ENCODE peak calls at places on chromosomes 7 and 10, in seven cellular contexts. M, N, Y, U, F, Q and O are unnamed samples.
A peak's percentile ranks its signal among the peaks of the same experiment; 100 is the strongest.

GRCh38 chr7:42227931-42228591 is 8.9 kb downstream of the GLI3 start:
- DNase-seq in Q (no peak), F (no peak), U (no peak), N (no peak), Y (peak; percentile 51), M (peak; percentile 75), O (no peak)

GRCh38 chr7:128035712-128036111 is 4.5 kb upstream of the LRRC4 start:
- DNase-seq in N (no peak), Y (no peak), U (no peak), M (peak; percentile 71), Q (no peak), F (peak; percentile 59), O (no peak)

GRCh38 chr7:151631149-151631967 is 111.7 kb upstream of the RHEB start:
- DNase-seq in U (no peak), M (no peak), F (no peak), N (no peak), Q (no peak), Y (no peak), O (no peak)

GRCh38 chr7:17544401-17544800 is 245.9 kb downstream of the AHR start:
- DNase-seq in F (no peak), Y (no peak), Q (no peak), U (no peak), N (no peak), M (no peak), O (no peak)

GRCh38 chr7:64868469-64868868 is 34.6 kb upstream of the ZNF273 start:
- DNase-seq in Y (no peak), U (peak; percentile 9), N (no peak), F (no peak), Q (no peak), M (no peak), O (no peak)

GRCh38 chr7:65554-65953 is 126.8 kb upstream of the FAM20C start:
- DNase-seq in N (no peak), U (no peak), F (no peak), Y (peak; percentile 22), M (no peak), Q (no peak), O (no peak)

GRCh38 chr10:78505657-78506056 is 472.0 kb downstream of the RPS24 start:
- DNase-seq in M (no peak), N (no peak), U (no peak), F (no peak), Y (no peak), Q (no peak), O (no peak)

GRCh38 chr7:69603937-69604494 is 5.7 kb downstream of the AUTS2 start:
- DNase-seq in N (no peak), Q (peak; percentile 53), M (no peak), F (no peak), U (no peak), Y (no peak), O (peak; percentile 55)

GRCh38 chr10:22229756-22230330 is 12.0 kb upstream of the EBLN1 start:
- DNase-seq in F (no peak), M (no peak), Q (no peak), N (no peak), Y (no peak), U (no peak), O (no peak)

GRCh38 chr10:59829601-59830000 is 76.3 kb upstream of the MRLN start:
- DNase-seq in N (no peak), F (no peak), M (no peak), Q (peak; percentile 63), U (no peak), Y (no peak), O (no peak)

GRCh38 chr7:148711191-148712102 is 12.7 kb downstream of the CUL1 start:
- DNase-seq in N (no peak), F (no peak), U (no peak), Q (no peak), M (no peak), Y (no peak), O (no peak)

GRCh38 chr7:44631458-44632115 is 25.2 kb downstream of the OGDH start:
- DNase-seq in N (no peak), Q (no peak), F (no peak), U (no peak), Y (no peak), M (no peak), O (no peak)

GRCh38 chr10:58752665-58753064 is 240.0 kb downstream of the BICC1 start:
- DNase-seq in Q (no peak), Y (no peak), M (no peak), N (no peak), U (no peak), F (no peak), O (no peak)

GRCh38 chr10:24415455-24416169 is 206.7 kb downstream of the KIAA1217 start:
- DNase-seq in Q (no peak), F (peak; percentile 42), N (no peak), M (no peak), U (peak; percentile 78), Y (peak; percentile 70), O (no peak)
- H3K27me3 ChIP-seq in Q (no peaks in the 10 kb centered on the region), F (no peaks in the 10 kb centered on the region), N (no peaks in the 10 kb centered on the region), M (no peaks in the 10 kb centered on the region), U (no peaks in the 10 kb centered on the region), Y (no peaks in the 10 kb centered on the region), O (no peaks in the 10 kb centered on the region)

DNA sequence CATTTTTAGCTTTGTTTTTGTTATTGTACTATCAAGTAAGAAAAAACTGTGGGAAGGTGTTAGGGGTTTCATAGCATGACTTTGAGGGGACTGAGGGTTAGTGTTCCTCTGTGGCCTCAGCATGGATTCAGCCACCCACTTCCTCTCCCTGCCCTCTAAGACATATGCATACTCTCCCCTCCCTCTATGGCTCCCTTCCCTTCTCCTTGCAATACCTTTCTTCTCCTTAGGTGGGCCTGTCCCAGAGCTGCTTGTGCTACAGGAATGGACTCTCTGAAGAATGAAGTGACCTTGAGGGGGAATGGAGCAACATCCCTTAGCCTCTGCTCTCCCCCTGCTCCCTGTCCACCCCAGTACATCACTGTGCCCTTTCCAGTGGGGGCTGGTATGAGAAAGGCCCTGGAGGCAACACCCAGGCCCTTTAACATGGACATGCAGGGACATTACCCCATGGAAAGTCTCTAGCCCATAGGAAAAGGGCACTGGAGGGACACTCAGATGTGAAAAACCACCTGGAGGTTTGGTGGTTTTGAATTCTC is 22.4 kb downstream of the CDH23 start:
- DNase-seq in M (no peak), U (no peak), Q (no peak), N (no peak), Y (no peak), F (no peak), O (no peak)
- H3K27me3 ChIP-seq in M (no peaks in the 10 kb centered on the region), U (no peaks in the 10 kb centered on the region), Q (peaks cover 1% of the 10 kb centered on the region), N (no peaks in the 10 kb centered on the region), Y (no peaks in the 10 kb centered on the region), F (no peaks in the 10 kb centered on the region), O (no peaks in the 10 kb centered on the region)

DNA sequence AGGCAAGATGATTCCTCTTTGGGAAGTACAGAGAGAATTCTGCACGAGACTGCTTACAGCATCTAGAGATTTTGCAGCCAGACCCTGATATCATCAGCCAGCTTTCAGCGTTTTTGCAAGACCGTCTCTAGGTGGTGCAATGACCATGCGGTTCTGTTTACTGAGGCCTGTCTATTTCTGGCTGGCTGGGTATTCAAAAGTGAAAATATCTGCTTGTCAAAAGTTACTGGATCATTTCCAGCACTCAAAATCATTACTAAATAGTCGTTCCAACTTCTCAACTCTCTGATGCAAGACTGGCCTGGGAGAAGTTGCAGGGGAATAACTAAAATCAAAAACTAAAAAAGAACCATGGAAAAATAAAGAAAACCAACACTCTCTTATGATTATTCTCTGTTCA is 240.1 kb downstream of the ELMO1 start:
- DNase-seq in N (peak; percentile 5), Q (peak; percentile 16), Y (peak; percentile 78), M (peak; percentile 33), U (peak; percentile 85), F (peak; percentile 76), O (no peak)
- H3K27me3 ChIP-seq in N (no peaks in the 10 kb centered on the region), Q (no peaks in the 10 kb centered on the region), Y (no peaks in the 10 kb centered on the region), M (no peaks in the 10 kb centered on the region), U (no peaks in the 10 kb centered on the region), F (no peaks in the 10 kb centered on the region), O (no peaks in the 10 kb centered on the region)

GRCh38 chr7:158073845-158074840 is 513.5 kb downstream of the PTPRN2 start:
- DNase-seq in Y (no peak), U (no peak), Q (no peak), M (peak; percentile 47), N (no peak), F (peak; percentile 58), O (no peak)
- H3K27me3 ChIP-seq in Y (no peaks in the 10 kb centered on the region), U (no peaks in the 10 kb centered on the region), Q (no peaks in the 10 kb centered on the region), M (no peaks in the 10 kb centered on the region), N (no peaks in the 10 kb centered on the region), F (no peaks in the 10 kb centered on the region), O (no peaks in the 10 kb centered on the region)

GRCh38 chr10:27741173-27742091 is 4.2 kb downstream of the MKX start:
- DNase-seq in F (no peak), Y (peak; percentile 46), U (no peak), M (peak; percentile 52), N (no peak), Q (peak; percentile 3), O (no peak)
- H3K27me3 ChIP-seq in F (peaks cover 57% of the 10 kb centered on the region), Y (no peaks in the 10 kb centered on the region), U (peaks cover 11% of the 10 kb centered on the region), M (peaks cover 65% of the 10 kb centered on the region), N (peaks cover 10% of the 10 kb centered on the region), Q (no peaks in the 10 kb centered on the region), O (peaks cover 51% of the 10 kb centered on the region)

DNA sequence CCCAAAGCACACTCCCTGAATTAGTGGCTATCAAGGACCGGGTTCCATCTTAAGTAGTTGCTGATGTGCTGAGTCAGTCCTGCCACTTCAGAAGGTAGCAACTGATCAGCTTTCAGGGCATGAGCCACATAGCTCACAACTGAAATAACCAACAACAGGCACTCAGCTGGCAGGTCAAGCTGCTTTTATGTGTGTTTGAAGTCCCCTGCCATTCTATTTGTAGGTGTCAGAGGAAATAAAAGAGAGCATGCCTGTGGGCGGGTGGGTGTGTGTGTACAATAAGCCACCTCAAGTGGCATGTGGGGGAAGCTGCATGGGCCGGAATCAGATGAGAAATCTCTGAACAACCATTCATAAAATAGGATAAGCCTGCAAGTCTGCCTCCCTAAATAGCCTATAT is 114.3 kb upstream of the YAE1 start:
- DNase-seq in M (no peak), F (no peak), Y (no peak), N (no peak), Q (no peak), U (no peak), O (no peak)
- H3K27me3 ChIP-seq in M (no peaks in the 10 kb centered on the region), F (no peaks in the 10 kb centered on the region), Y (no peaks in the 10 kb centered on the region), N (no peaks in the 10 kb centered on the region), Q (no peaks in the 10 kb centered on the region), U (no peaks in the 10 kb centered on the region), O (no peaks in the 10 kb centered on the region)

DNA sequence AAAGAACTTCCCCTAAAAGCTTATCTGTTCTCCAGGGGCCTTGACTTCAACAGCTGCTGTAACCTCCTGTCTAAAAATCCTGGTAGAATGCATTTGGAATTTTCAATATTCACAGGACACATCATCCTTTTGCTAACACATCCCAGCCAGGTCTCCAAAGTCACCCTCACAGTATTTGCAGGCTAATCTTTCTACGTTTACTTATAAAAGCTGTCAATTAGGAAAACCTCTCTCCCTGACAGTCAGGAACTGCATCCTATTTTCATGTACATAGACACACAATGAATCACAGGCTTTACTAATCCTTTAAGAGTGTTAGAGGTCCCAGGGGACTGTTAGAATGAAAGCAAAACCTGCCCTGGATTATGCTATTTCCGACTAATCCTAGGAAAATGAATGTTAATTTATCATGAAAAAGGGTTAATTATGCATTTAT is 102.2 kb downstream of the GFRA1 start:
- DNase-seq in U (no peak), M (peak; percentile 32), N (no peak), Q (no peak), F (no peak), Y (no peak), O (no peak)
- H3K27me3 ChIP-seq in U (no peaks in the 10 kb centered on the region), M (peaks cover 1% of the 10 kb centered on the region), N (no peaks in the 10 kb centered on the region), Q (no peaks in the 10 kb centered on the region), F (no peaks in the 10 kb centered on the region), Y (no peaks in the 10 kb centered on the region), O (no peaks in the 10 kb centered on the region)